ENCODE peak calls at places on chromosome 2, in four cellular contexts. One of them, this sample, is unnamed.

GRCh38 chr2:46870051-46870839 is 45.4 kb downstream of the MCFD2 start:
- DNase-seq in pulmonary artery endothelial cell: no peak
- DNase-seq in hypothalamus: no peak
- DNase-seq in cardiac muscle cell: no peak
- DNase-seq in this sample: no peak

GRCh38 chr2:7057865-7058400 is 140.7 kb downstream of the RNF144A start:
- DNase-seq in pulmonary artery endothelial cell: no peak
- DNase-seq in hypothalamus: no peak
- DNase-seq in cardiac muscle cell: no peak
- DNase-seq in this sample: no peak

GRCh38 chr2:154696771-154697170 is 1.7 kb upstream of the KCNJ3 start:
- DNase-seq in pulmonary artery endothelial cell: no peak
- DNase-seq in hypothalamus: no peak
- DNase-seq in cardiac muscle cell: no peak
- DNase-seq in this sample: no peak

GRCh38 chr2:173755798-173756197 is 209.4 kb downstream of the SP3 start:
- DNase-seq in pulmonary artery endothelial cell: no peak
- DNase-seq in hypothalamus: no peak
- DNase-seq in cardiac muscle cell: no peak
- DNase-seq in this sample: no peak

GRCh38 chr2:20048488-20049443 is 2.7 kb downstream of the LAPTM4A start:
- DNase-seq in pulmonary artery endothelial cell: no peak
- DNase-seq in hypothalamus: no peak
- DNase-seq in cardiac muscle cell: no peak
- DNase-seq in this sample: peak; percentile 27

GRCh38 chr2:1688859-1689258 is 55.5 kb downstream of the PXDN start:
- DNase-seq in pulmonary artery endothelial cell: no peak
- DNase-seq in hypothalamus: no peak
- DNase-seq in cardiac muscle cell: no peak
- DNase-seq in this sample: no peak

GRCh38 chr2:65107530-65107929 is 22.4 kb downstream of the RAB1A start:
- DNase-seq in pulmonary artery endothelial cell: no peak
- DNase-seq in hypothalamus: no peak
- DNase-seq in cardiac muscle cell: no peak
- DNase-seq in this sample: no peak

GRCh38 chr2:53403836-53404413 is 363.7 kb upstream of the CHAC2 start:
- DNase-seq in pulmonary artery endothelial cell: no peak
- DNase-seq in hypothalamus: no peak
- DNase-seq in cardiac muscle cell: peak; percentile 8
- DNase-seq in this sample: no peak

GRCh38 chr2:186349508-186349907 is 136.6 kb upstream of the ZC3H15 start:
- DNase-seq in pulmonary artery endothelial cell: peak; percentile 80
- DNase-seq in hypothalamus: no peak
- DNase-seq in cardiac muscle cell: peak; percentile 87
- DNase-seq in this sample: peak; percentile 86

GRCh38 chr2:219578811-219579210 is 6.7 kb downstream of the INHA start:
- DNase-seq in pulmonary artery endothelial cell: no peak
- DNase-seq in hypothalamus: no peak
- DNase-seq in cardiac muscle cell: peak; percentile 85
- DNase-seq in this sample: peak; percentile 44

GRCh38 chr2:240629968-240630770 is 4.9 kb downstream of the GPR35 start:
- DNase-seq in pulmonary artery endothelial cell: no peak
- DNase-seq in hypothalamus: no peak
- DNase-seq in cardiac muscle cell: no peak
- DNase-seq in this sample: no peak

GRCh38 chr2:188303363-188304031 is 11.8 kb downstream of the GULP1 start:
- DNase-seq in pulmonary artery endothelial cell: no peak
- DNase-seq in hypothalamus: no peak
- DNase-seq in cardiac muscle cell: no peak
- DNase-seq in this sample: no peak

GRCh38 chr2:188788621-188789020 is 185.6 kb upstream of the COL3A1 start:
- DNase-seq in pulmonary artery endothelial cell: peak; percentile 68
- DNase-seq in hypothalamus: no peak
- DNase-seq in cardiac muscle cell: peak; percentile 95
- DNase-seq in this sample: peak; percentile 77

GRCh38 chr2:19575618-19576017 is 217.2 kb upstream of the OSR1 start:
- DNase-seq in pulmonary artery endothelial cell: no peak
- DNase-seq in hypothalamus: no peak
- DNase-seq in cardiac muscle cell: no peak
- DNase-seq in this sample: no peak

GRCh38 chr2:72175636-72176035 is 28.0 kb upstream of the CYP26B1 start:
- DNase-seq in pulmonary artery endothelial cell: no peak
- DNase-seq in hypothalamus: no peak
- DNase-seq in cardiac muscle cell: no peak
- DNase-seq in this sample: no peak

GRCh38 chr2:162579169-162579568 is 235.2 kb downstream of the GCA start:
- DNase-seq in pulmonary artery endothelial cell: no peak
- DNase-seq in hypothalamus: no peak
- DNase-seq in cardiac muscle cell: no peak
- DNase-seq in this sample: no peak

GRCh38 chr2:143183804-143184463 is 54.7 kb downstream of the ARHGAP15 start:
- DNase-seq in pulmonary artery endothelial cell: no peak
- DNase-seq in hypothalamus: no peak
- DNase-seq in cardiac muscle cell: no peak
- DNase-seq in this sample: no peak

GRCh38 chr2:58428286-58428552 is 187.1 kb upstream of the FANCL start:
- DNase-seq in pulmonary artery endothelial cell: no peak
- DNase-seq in hypothalamus: no peak
- DNase-seq in cardiac muscle cell: peak; percentile 25
- DNase-seq in this sample: peak; percentile 31

GRCh38 chr2:43114210-43114609 is 112.2 kb downstream of the ZFP36L2 start:
- DNase-seq in pulmonary artery endothelial cell: peak; percentile 91
- DNase-seq in hypothalamus: no peak
- DNase-seq in cardiac muscle cell: peak; percentile 41
- DNase-seq in this sample: no peak

GRCh38 chr2:200408428-200409311 is 101.2 kb downstream of the KCTD18 start:
- DNase-seq in pulmonary artery endothelial cell: no peak
- DNase-seq in hypothalamus: no peak
- DNase-seq in cardiac muscle cell: peak; percentile 68
- DNase-seq in this sample: peak; percentile 56

GRCh38 chr2:109482371-109482841 is 131.4 kb downstream of the SEPTIN10 start:
- DNase-seq in pulmonary artery endothelial cell: peak; percentile 43
- DNase-seq in hypothalamus: no peak
- DNase-seq in cardiac muscle cell: peak; percentile 50
- DNase-seq in this sample: peak; percentile 6

GRCh38 chr2:18178736-18179349 is 300.4 kb downstream of the KCNS3 start:
- DNase-seq in pulmonary artery endothelial cell: peak; percentile 10
- DNase-seq in hypothalamus: no peak
- DNase-seq in cardiac muscle cell: peak; percentile 71
- DNase-seq in this sample: peak; percentile 85

GRCh38 chr2:101253713-101254085 is 1.0 kb downstream of the CNOT11 start:
- DNase-seq in pulmonary artery endothelial cell: no peak
- DNase-seq in hypothalamus: no peak
- DNase-seq in cardiac muscle cell: no peak
- DNase-seq in this sample: peak; percentile 11

GRCh38 chr2:21055879-21056790 is 12.3 kb upstream of the APOB start:
- DNase-seq in pulmonary artery endothelial cell: no peak
- DNase-seq in hypothalamus: no peak
- DNase-seq in cardiac muscle cell: no peak
- DNase-seq in this sample: peak; percentile 70

GRCh38 chr2:162050513-162050961 is 23.5 kb downstream of the DPP4 start:
- DNase-seq in pulmonary artery endothelial cell: no peak
- DNase-seq in hypothalamus: no peak
- DNase-seq in cardiac muscle cell: no peak
- DNase-seq in this sample: no peak

GRCh38 chr2:240412211-240412830 is 23.1 kb upstream of the GPC1 start:
- DNase-seq in pulmonary artery endothelial cell: no peak
- DNase-seq in hypothalamus: no peak
- DNase-seq in cardiac muscle cell: no peak
- DNase-seq in this sample: no peak

GRCh38 chr2:120765911-120766757 is 30.5 kb downstream of the GLI2 start:
- DNase-seq in pulmonary artery endothelial cell: no peak
- DNase-seq in hypothalamus: no peak
- DNase-seq in cardiac muscle cell: peak; percentile 99
- DNase-seq in this sample: no peak

GRCh38 chr2:182666674-182667320 is 49.3 kb upstream of the DNAJC10 start:
- DNase-seq in pulmonary artery endothelial cell: no peak
- DNase-seq in hypothalamus: no peak
- DNase-seq in cardiac muscle cell: peak; percentile 43
- DNase-seq in this sample: peak; percentile 67